ENCODE peak calls at places on chromosomes 7 and 10, in five cellular contexts. One of them, this sample, is unnamed.

GRCh38 chr10:3009341-3009740 is 58.0 kb upstream of the PFKP start:
- DNase-seq in stomach: no peak
- DNase-seq in nucleus accumbens: no peak
- DNase-seq in hepatocyte: no peak
- DNase-seq in fibroblast of lung: no peak
- DNase-seq in this sample: no peak

GRCh38 chr7:2554654-2555053 is 670 bp downstream of the BRAT1 start:
- DNase-seq in nucleus accumbens: no peak
- DNase-seq in fibroblast of lung: no peak
- DNase-seq in hepatocyte: no peak
- DNase-seq in stomach: no peak
- DNase-seq in this sample: no peak

GRCh38 chr10:43806851-43807640 is 158.4 kb upstream of the ZNF32 start:
- DNase-seq in stomach: no peak
- DNase-seq in hepatocyte: no peak
- DNase-seq in fibroblast of lung: no peak
- DNase-seq in nucleus accumbens: no peak
- DNase-seq in this sample: no peak

GRCh38 chr7:116236020-116236630 is 25.8 kb downstream of the TES start:
- DNase-seq in fibroblast of lung: peak
- DNase-seq in stomach: peak
- DNase-seq in nucleus accumbens: no peak
- DNase-seq in hepatocyte: peak
- DNase-seq in this sample: peak

GRCh38 chr7:80848841-80849240 is 70.0 kb downstream of the SEMA3C start:
- DNase-seq in hepatocyte: no peak
- DNase-seq in stomach: no peak
- DNase-seq in fibroblast of lung: no peak
- DNase-seq in nucleus accumbens: no peak
- DNase-seq in this sample: no peak

GRCh38 chr7:112064627-112065385 is 141.4 kb downstream of the DOCK4 start:
- DNase-seq in fibroblast of lung: no peak
- DNase-seq in stomach: no peak
- DNase-seq in nucleus accumbens: no peak
- DNase-seq in hepatocyte: no peak
- DNase-seq in this sample: no peak

GRCh38 chr10:84348431-84348830 is 20.0 kb downstream of the CCSER2 start:
- DNase-seq in fibroblast of lung: no peak
- DNase-seq in nucleus accumbens: no peak
- DNase-seq in stomach: no peak
- DNase-seq in hepatocyte: no peak
- DNase-seq in this sample: no peak

GRCh38 chr10:99658622-99659030 is 683 bp upstream of the ENTPD7 start:
- DNase-seq in stomach: peak
- DNase-seq in fibroblast of lung: no peak
- DNase-seq in hepatocyte: peak
- DNase-seq in nucleus accumbens: no peak
- DNase-seq in this sample: no peak

GRCh38 chr10:97207131-97207530 is 21.4 kb upstream of the SLIT1 start:
- DNase-seq in hepatocyte: no peak
- DNase-seq in fibroblast of lung: no peak
- DNase-seq in stomach: no peak
- DNase-seq in nucleus accumbens: no peak
- DNase-seq in this sample: no peak

GRCh38 chr7:132569884-132570614 is 6.2 kb downstream of the PLXNA4 start:
- DNase-seq in fibroblast of lung: no peak
- DNase-seq in nucleus accumbens: no peak
- DNase-seq in stomach: no peak
- DNase-seq in hepatocyte: no peak
- DNase-seq in this sample: no peak

This sample was measured in naive thymus-derived CD8-positive, alpha-beta T cell.